ENCODE peak calls at places on chromosomes 3 and 15, in four cellular contexts. One of them, this sample, is unnamed.

GRCh38 chr3:60355825-60356224 is 895.4 kb downstream of the FHIT start:
- DNase-seq in HCT116: no peak
- DNase-seq in K562: no peak
- DNase-seq in HepG2: no peak
- DNase-seq in this sample: no peak

GRCh38 chr15:88701561-88702095 is 62.8 kb downstream of the ISG20 start:
- DNase-seq in HCT116: peak; percentile 15
- DNase-seq in K562: peak; percentile 48
- DNase-seq in HepG2: peak; percentile 39
- DNase-seq in this sample: peak; percentile 10

GRCh38 chr3:8441969-8442559 is 59.6 kb upstream of the LMCD1 start:
- DNase-seq in K562: peak; percentile 52
- DNase-seq in HepG2: peak; percentile 60
- DNase-seq in HCT116: peak; percentile 39
- DNase-seq in this sample: no peak

GRCh38 chr15:78220713-78221112 is 13.7 kb downstream of the ACSBG1 start:
- DNase-seq in HepG2: no peak
- DNase-seq in HCT116: no peak
- DNase-seq in K562: no peak
- DNase-seq in this sample: no peak

GRCh38 chr3:144921710-144922109 is 950.1 kb downstream of the DIPK2A start:
- DNase-seq in HCT116: no peak
- DNase-seq in HepG2: no peak
- DNase-seq in K562: no peak
- DNase-seq in this sample: no peak

GRCh38 chr15:79779739-79780138 is 117.1 kb downstream of the MTHFS start:
- DNase-seq in HepG2: no peak
- DNase-seq in HCT116: no peak
- DNase-seq in K562: no peak
- DNase-seq in this sample: no peak

GRCh38 chr15:74300057-74300620 is 64.0 kb downstream of the CCDC33 start:
- DNase-seq in HCT116: no peak
- DNase-seq in HepG2: no peak
- DNase-seq in K562: peak; percentile 43
- DNase-seq in this sample: no peak

GRCh38 chr3:32438596-32439344 is 47.1 kb downstream of the CMTM7 start:
- DNase-seq in HepG2: no peak
- DNase-seq in K562: no peak
- DNase-seq in HCT116: no peak
- DNase-seq in this sample: no peak

GRCh38 chr3:140363801-140364200 is 314.1 kb upstream of the TRIM42 start:
- DNase-seq in HCT116: no peak
- DNase-seq in K562: no peak
- DNase-seq in HepG2: no peak
- DNase-seq in this sample: no peak

GRCh38 chr3:3196148-3196861 is 16.8 kb upstream of the CRBN start:
- DNase-seq in HepG2: no peak
- DNase-seq in HCT116: peak; percentile 4
- DNase-seq in K562: no peak
- DNase-seq in this sample: no peak

GRCh38 chr15:48325400-48325799 is 5.8 kb upstream of the DUT start:
- DNase-seq in HCT116: no peak
- DNase-seq in HepG2: no peak
- DNase-seq in K562: no peak
- DNase-seq in this sample: no peak

GRCh38 chr15:83410532-83410931 is 36.6 kb upstream of the SH3GL3 start:
- DNase-seq in HCT116: no peak
- DNase-seq in HepG2: no peak
- DNase-seq in K562: no peak
- DNase-seq in this sample: no peak

GRCh38 chr15:40782609-40783227 is 12.9 kb downstream of the C15orf62 start:
- DNase-seq in K562: peak; percentile 40
- DNase-seq in HCT116: peak; percentile 68
- DNase-seq in HepG2: peak; percentile 62
- DNase-seq in this sample: peak; percentile 35

GRCh38 chr3:124438813-124439212 is 291.4 kb upstream of the UMPS start:
- DNase-seq in HepG2: no peak
- DNase-seq in K562: no peak
- DNase-seq in HCT116: no peak
- DNase-seq in this sample: no peak

GRCh38 chr3:144067059-144067458 is 95.4 kb downstream of the DIPK2A start:
- DNase-seq in HCT116: no peak
- DNase-seq in HepG2: no peak
- DNase-seq in K562: no peak
- DNase-seq in this sample: no peak

GRCh38 chr15:64024172-64025050 is 21.9 kb downstream of the DAPK2 start:
- DNase-seq in HepG2: no peak
- DNase-seq in HCT116: no peak
- DNase-seq in K562: no peak
- DNase-seq in this sample: no peak

GRCh38 chr3:23600178-23600577 is 205.6 kb upstream of the UBE2E1 start:
- DNase-seq in HCT116: no peak
- DNase-seq in HepG2: no peak
- DNase-seq in K562: no peak
- DNase-seq in this sample: no peak

GRCh38 chr3:23807161-23808015 is 1.6 kb downstream of the UBE2E1 start:
- DNase-seq in K562: no peak
- DNase-seq in HepG2: no peak
- DNase-seq in HCT116: no peak
- DNase-seq in this sample: no peak

GRCh38 chr3:57826952-57827723 is 71.0 kb downstream of the SLMAP start:
- DNase-seq in HepG2: peak; percentile 94
- DNase-seq in HCT116: no peak
- DNase-seq in K562: no peak
- DNase-seq in this sample: no peak

GRCh38 chr15:25565470-25566264 is 126.8 kb upstream of the UBE3A start:
- DNase-seq in K562: no peak
- DNase-seq in HepG2: no peak
- DNase-seq in HCT116: no peak
- DNase-seq in this sample: no peak

GRCh38 chr3:66037986-66038369 is 740 bp downstream of the MAGI1 start:
- DNase-seq in HCT116: no peak
- DNase-seq in K562: peak; percentile 7
- DNase-seq in HepG2: no peak
- DNase-seq in this sample: no peak

GRCh38 chr3:1037631-1038030 is 55.2 kb upstream of the CNTN6 start:
- DNase-seq in K562: no peak
- DNase-seq in HepG2: no peak
- DNase-seq in HCT116: no peak
- DNase-seq in this sample: no peak

GRCh38 chr3:120177151-120177550 is 82.9 kb upstream of the GSK3B start:
- DNase-seq in K562: no peak
- DNase-seq in HepG2: peak; percentile 49
- DNase-seq in HCT116: no peak
- DNase-seq in this sample: no peak

GRCh38 chr3:64332461-64333350 is 107.4 kb upstream of the PRICKLE2 start:
- DNase-seq in K562: no peak
- DNase-seq in HCT116: no peak
- DNase-seq in HepG2: no peak
- DNase-seq in this sample: no peak

GRCh38 chr15:53453253-53454105 is 306.0 kb downstream of the WDR72 start:
- DNase-seq in HCT116: no peak
- DNase-seq in HepG2: peak; percentile 100
- DNase-seq in K562: no peak
- DNase-seq in this sample: no peak

GRCh38 chr3:106765342-106765741 is 611.9 kb upstream of the CCDC54 start:
- DNase-seq in HCT116: peak; percentile 81
- DNase-seq in HepG2: no peak
- DNase-seq in K562: no peak
- DNase-seq in this sample: no peak

GRCh38 chr3:94115482-94115881 is 52.6 kb downstream of the NSUN3 start:
- DNase-seq in HCT116: peak; percentile 3
- DNase-seq in HepG2: no peak
- DNase-seq in K562: no peak
- DNase-seq in this sample: peak; percentile 17

GRCh38 chr3:137105277-137105977 is 147.6 kb downstream of the IL20RB start:
- DNase-seq in K562: peak; percentile 18
- DNase-seq in HepG2: peak; percentile 41
- DNase-seq in HCT116: peak; percentile 52
- DNase-seq in this sample: peak; percentile 55

GRCh38 chr3:190012314-190012782 is 108.3 kb downstream of the P3H2 start:
- DNase-seq in K562: no peak
- DNase-seq in HepG2: peak; percentile 66
- DNase-seq in HCT116: peak; percentile 49
- DNase-seq in this sample: peak; percentile 83

GRCh38 chr3:197124713-197125112 is 95.1 kb upstream of the MELTF start:
- DNase-seq in HCT116: no peak
- DNase-seq in K562: no peak
- DNase-seq in HepG2: no peak
- DNase-seq in this sample: no peak
- TF ChIP-seq POLR2AphosphoS5 in HCT116: no peak
- TF ChIP-seq POLR2AphosphoS5 in K562: no peak
- TF ChIP-seq POLR2AphosphoS5 in HepG2: no peak
- TF ChIP-seq POLR2AphosphoS5 in this sample: no peak

DNA sequence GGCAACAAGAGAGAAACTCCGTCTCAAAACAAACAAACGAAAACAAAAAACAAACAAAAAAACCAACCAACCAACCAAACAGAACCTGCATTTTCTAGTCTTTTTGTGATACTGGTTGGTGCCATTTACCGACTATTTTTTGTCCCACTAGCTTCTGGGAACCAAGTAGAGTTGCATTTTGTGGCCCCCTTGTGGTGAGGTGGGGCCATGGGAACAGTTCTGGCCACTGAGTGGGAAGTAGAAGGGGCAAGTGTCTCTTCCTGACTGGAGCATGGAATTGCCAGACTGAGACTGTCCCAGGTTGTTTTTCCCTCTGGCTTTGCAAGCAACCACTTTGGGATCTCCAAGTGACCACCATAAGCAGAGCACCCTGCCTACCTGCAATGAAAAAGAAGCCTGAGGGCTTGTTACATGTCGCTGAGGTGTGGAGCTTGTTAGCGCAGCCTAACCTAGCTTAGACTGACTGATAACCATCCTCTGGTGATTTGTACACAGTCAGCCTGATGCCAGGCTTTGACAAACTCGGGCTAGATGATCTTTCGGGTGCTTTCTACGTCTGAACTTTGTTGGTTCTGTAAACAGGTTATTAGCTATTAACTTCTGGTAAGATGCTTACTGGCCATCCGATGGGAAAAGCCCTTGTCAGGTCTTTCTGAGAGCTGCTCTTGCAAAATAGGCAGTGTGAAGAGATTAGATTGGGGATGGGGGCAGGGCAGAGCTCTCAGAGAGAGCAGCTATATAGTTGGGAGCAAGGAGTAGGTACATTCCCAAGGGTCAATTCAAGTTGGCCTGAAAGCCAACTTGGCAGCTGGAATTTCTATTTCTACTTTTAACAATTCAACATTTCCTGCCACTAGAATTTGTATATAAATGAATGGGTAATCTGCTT is 172.2 kb downstream of the SSR3 start:
- DNase-seq in HCT116: peak; percentile 23
- DNase-seq in K562: peak; percentile 52
- DNase-seq in HepG2: peak; percentile 24
- DNase-seq in this sample: peak; percentile 17
- TF ChIP-seq SIN3A in HCT116: no peak
- TF ChIP-seq SIN3A in K562: no peak
- TF ChIP-seq SIN3A in HepG2: no peak
- TF ChIP-seq SIN3A in this sample: no peak

GRCh38 chr3:15519096-15519495 is 2.4 kb downstream of the COLQ start:
- DNase-seq in K562: no peak
- DNase-seq in HCT116: no peak
- DNase-seq in HepG2: no peak
- DNase-seq in this sample: no peak

GRCh38 chr3:15523660-15524417 is 2.3 kb upstream of the COLQ start:
- DNase-seq in HCT116: no peak
- DNase-seq in HepG2: no peak
- DNase-seq in K562: no peak
- DNase-seq in this sample: no peak

GRCh38 chr3:15520185-15520584 is 1.3 kb downstream of the COLQ start:
- DNase-seq in K562: no peak
- DNase-seq in HepG2: no peak
- DNase-seq in HCT116: no peak
- DNase-seq in this sample: no peak

GRCh38 chr3:15521573-15521965 is at the start of gene COLQ:
- DNase-seq in K562: no peak
- DNase-seq in HepG2: no peak
- DNase-seq in HCT116: no peak
- DNase-seq in this sample: no peak

DNA sequence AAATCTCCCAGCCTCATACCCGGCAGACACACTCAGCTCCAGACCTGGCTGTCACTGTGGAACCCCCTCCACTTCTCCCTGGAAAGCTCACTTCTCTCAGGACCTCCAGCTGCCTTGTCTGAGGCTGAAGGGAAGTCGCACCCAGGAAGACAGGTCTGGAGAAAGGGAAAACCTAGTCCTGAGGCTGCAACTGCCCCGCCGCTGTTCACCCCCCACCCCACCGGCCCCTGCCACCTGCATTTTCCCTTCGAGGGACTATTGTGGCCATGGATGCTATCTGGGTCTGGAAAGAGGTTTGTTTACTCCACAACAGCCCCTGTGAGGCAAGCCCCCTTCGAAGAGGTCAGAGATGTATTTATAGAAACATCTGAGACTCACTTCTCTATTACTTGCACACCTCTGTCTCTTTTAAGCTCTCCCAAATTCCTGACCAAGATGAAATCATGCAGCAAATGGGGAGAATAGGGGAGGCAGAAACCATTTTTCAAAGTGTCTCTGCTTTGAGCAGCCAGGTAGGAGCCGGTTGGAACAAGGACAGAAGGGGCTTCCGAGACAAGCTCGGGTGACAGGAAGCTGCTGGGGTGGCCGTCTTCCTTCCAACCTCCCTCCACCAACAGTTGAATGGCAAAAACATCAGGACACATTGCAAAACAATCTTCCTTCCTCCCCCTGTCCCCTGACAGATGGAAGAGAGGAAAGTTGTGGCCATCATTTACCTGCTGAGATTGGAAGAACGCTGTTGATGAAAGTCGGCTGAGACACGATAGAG is 518 bp downstream of the COLQ start:
- DNase-seq in HepG2: no peak
- DNase-seq in HCT116: no peak
- DNase-seq in K562: no peak
- DNase-seq in this sample: no peak
- TF ChIP-seq TCF7L2 in HepG2: no peak
- TF ChIP-seq TCF7L2 in HCT116: no peak
- TF ChIP-seq TCF7L2 in K562: no peak
- TF ChIP-seq TCF7L2 in this sample: no peak

DNA sequence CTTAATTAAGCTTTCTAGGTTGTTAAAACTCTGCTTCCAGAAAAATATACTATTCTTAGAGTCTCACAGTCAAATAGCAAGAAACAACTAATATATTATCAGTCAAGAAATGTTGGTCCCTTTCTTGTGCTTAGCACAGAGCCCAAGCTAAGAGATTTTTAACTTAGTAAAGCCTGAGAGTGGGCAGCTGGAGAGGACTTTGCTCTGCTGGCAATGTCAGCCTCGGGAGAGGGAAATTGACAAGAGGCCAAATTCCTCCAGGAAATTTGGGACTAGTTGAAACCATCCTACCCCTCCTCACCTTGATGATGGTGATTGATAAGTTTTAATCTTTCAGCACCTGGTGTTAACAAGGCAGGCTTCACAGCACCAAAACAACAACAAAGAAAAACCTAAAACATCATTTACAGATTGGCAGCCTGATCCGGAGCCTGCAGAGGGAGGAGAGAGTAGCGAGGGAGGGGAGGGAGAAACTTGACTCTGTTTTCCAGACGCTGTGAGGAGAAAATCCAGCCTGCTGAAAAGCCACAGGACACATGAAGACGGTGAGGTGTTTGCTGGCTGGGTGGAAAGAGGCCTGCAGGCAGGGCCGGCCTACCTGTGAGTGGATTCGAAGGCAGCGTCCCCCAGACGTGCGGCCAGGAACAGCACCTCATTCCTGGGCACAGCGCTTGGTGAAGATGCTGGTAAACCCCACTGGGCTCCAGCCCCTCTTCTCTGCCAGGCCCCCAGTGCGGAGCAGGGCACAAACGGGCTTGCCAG is 150.9 kb downstream of the LRRC28 start:
- DNase-seq in HCT116: no peak
- DNase-seq in HepG2: no peak
- DNase-seq in K562: no peak
- DNase-seq in this sample: no peak
- TF ChIP-seq POLR2AphosphoS5 in HCT116: no peak
- TF ChIP-seq POLR2AphosphoS5 in HepG2: no peak
- TF ChIP-seq POLR2AphosphoS5 in K562: no peak
- TF ChIP-seq POLR2AphosphoS5 in this sample: no peak